ENCODE peak calls at places on chromosomes 5 and 9, in eight cellular contexts. F is bronchial epithelial cell; Q is cardiac fibroblast; Y is body of pancreas; G is A549; L is EH; E is stimulated activated CD8-positive, alpha-beta memory T cell treated with anti-CD3 and anti-CD28 coated beads, Interleukin-7, amount 100 ng/mL, for 4 hours; C is left lobe of liver. X is an unnamed sample.

GRCh38 chr5:116476903-116477537 is 97.6 kb downstream of the SEMA6A start:
- DNase-seq in F (peak), Q (no peak), Y (no peak), G (peak), L (no peak), E (no peak), C (no peak), X (no peak)

GRCh38 chr5:35438288-35438687 is 179.4 kb upstream of the SPEF2 start:
- DNase-seq in F (no peak), Q (no peak), Y (no peak), G (no peak), L (no peak), E (no peak), C (no peak), X (no peak)

GRCh38 chr5:109318455-109319108 is 91.2 kb downstream of the PJA2 start:
- DNase-seq in F (peak), Q (no peak), Y (no peak), G (no peak), L (no peak), E (no peak), C (peak), X (no peak)

GRCh38 chr5:154644745-154645411 is 110.3 kb upstream of the LARP1 start:
- DNase-seq in F (no peak), Q (no peak), Y (no peak), G (no peak), L (no peak), E (no peak), C (peak), X (no peak)

GRCh38 chr9:113519401-113520108 is 56.0 kb downstream of the RGS3 start:
- DNase-seq in F (peak), Q (peak), Y (peak), G (peak), L (peak), E (no peak), C (no peak), X (peak)

GRCh38 chr5:180302256-180302655 is 10.4 kb upstream of the MAPK9 start:
- DNase-seq in F (no peak), Q (no peak), Y (no peak), G (no peak), L (no peak), E (no peak), C (no peak), X (no peak)

GRCh38 chr9:18442629-18443491 is 31.1 kb upstream of the ADAMTSL1 start:
- DNase-seq in F (peak), Q (peak), Y (peak), G (peak), L (peak), E (no peak), C (peak), X (peak)

GRCh38 chr9:136340356-136341041 is 13.2 kb downstream of the GPSM1 start:
- DNase-seq in F (no peak), Q (no peak), Y (no peak), G (no peak), L (no peak), E (no peak), C (no peak), X (no peak)

GRCh38 chr5:88675758-88676636 is 207.0 kb downstream of the MEF2C start:
- DNase-seq in F (no peak), Q (peak), Y (peak), G (peak), L (peak), E (no peak), C (no peak), X (peak)

GRCh38 chr9:72362118-72362531 is 2.9 kb downstream of the ZFAND5 start:
- DNase-seq in F (peak), Q (peak), Y (no peak), G (peak), L (peak), E (no peak), C (no peak), X (no peak)

GRCh38 chr5:91010090-91010489 is 373.0 kb downstream of the ARRDC3 start:
- DNase-seq in F (no peak), Q (no peak), Y (no peak), G (no peak), L (no peak), E (no peak), C (no peak), X (no peak)

GRCh38 chr9:89496645-89497044 is 1.3 kb downstream of the SEMA4D start:
- DNase-seq in F (no peak), Q (no peak), Y (no peak), G (no peak), L (no peak), E (no peak), C (no peak), X (peak)

GRCh38 chr5:142716963-142717362 is 31.1 kb upstream of the FGF1 start:
- DNase-seq in F (peak), Q (peak), Y (peak), G (peak), L (peak), E (no peak), C (peak), X (no peak)

GRCh38 chr5:135502836-135503520 is 32.8 kb downstream of the NEUROG1 start:
- DNase-seq in F (no peak), Q (no peak), Y (no peak), G (no peak), L (no peak), E (no peak), C (no peak), X (no peak)

GRCh38 chr9:131981116-131981847 is 98.4 kb downstream of the MED27 start:
- DNase-seq in F (no peak), Q (peak), Y (no peak), G (no peak), L (no peak), E (no peak), C (no peak), X (no peak)

GRCh38 chr9:26786571-26786970 is 106.0 kb downstream of the CAAP1 start:
- DNase-seq in F (no peak), Q (no peak), Y (no peak), G (no peak), L (no peak), E (no peak), C (no peak), X (no peak)

GRCh38 chr9:109314011-109314531 is 6.8 kb downstream of the EPB41L4B start:
- DNase-seq in F (peak), Q (no peak), Y (peak), G (no peak), L (no peak), E (no peak), C (peak), X (no peak)

GRCh38 chr5:80960531-80961375 is 590 bp downstream of the RASGRF2 start:
- DNase-seq in F (no peak), Q (peak), Y (peak), G (peak), L (peak), E (no peak), C (no peak), X (peak)

GRCh38 chr9:115640887-115641286 is 512.7 kb upstream of the PAPPA start:
- DNase-seq in F (peak), Q (peak), Y (no peak), G (no peak), L (peak), E (no peak), C (no peak), X (no peak)